ENCODE peak calls at places on chromosomes 7 and 10, in six cellular contexts. T, S, B, C, H and M are unnamed samples. For H3K27me3 and H3K36me3, the result is how much of the 10 kb centered on the place peaks cover.

GRCh38 chr10:91552706-91553105 is 80.2 kb downstream of the PPP1R3C start:
- DNase-seq in T (no peak), S (no peak), B (peak), C (peak), H (no peak), M (no peak)

GRCh38 chr7:87370660-87371180 is 25.3 kb downstream of the CROT start:
- DNase-seq in T (no peak), S (no peak), B (no peak), C (no peak), H (no peak), M (no peak)

GRCh38 chr7:125670926-125671572 is 741.4 kb upstream of the POT1 start:
- DNase-seq in T (no peak), S (no peak), B (no peak), C (no peak), H (no peak), M (no peak)

GRCh38 chr10:5555031-5555510 is 30.3 kb downstream of the CALML3 start:
- DNase-seq in T (peak), S (peak), B (no peak), C (no peak), H (no peak), M (peak)

GRCh38 chr7:97130417-97131139 is 13.1 kb downstream of the SDHAF3 start:
- DNase-seq in T (no peak), S (no peak), B (no peak), C (no peak), H (no peak), M (no peak)

GRCh38 chr7:2508327-2509231 is 11.0 kb upstream of the LFNG start:
- DNase-seq in T (peak), S (no peak), B (no peak), C (no peak), H (peak), M (no peak)

GRCh38 chr7:140640060-140640611 is 477 bp downstream of the DENND2A start:
- DNase-seq in T (peak), S (peak), B (peak), C (no peak), H (peak), M (no peak)

GRCh38 chr7:19117081-19117869 is at the start of gene TWIST1:
- DNase-seq in T (peak), S (no peak), B (no peak), C (peak), H (no peak), M (peak)

GRCh38 chr7:153567426-153567825 is 484.8 kb upstream of the DPP6 start:
- DNase-seq in T (peak), S (no peak), B (no peak), C (no peak), H (no peak), M (no peak)

GRCh38 chr7:153193144-153193595 is 433.6 kb downstream of the ACTR3B start:
- DNase-seq in T (peak), S (no peak), B (no peak), C (peak), H (no peak), M (peak)

GRCh38 chr10:29387269-29387668 is 98.4 kb downstream of the LYZL1 start:
- DNase-seq in T (no peak), S (no peak), B (no peak), C (no peak), H (no peak), M (no peak)

GRCh38 chr10:69958232-69958902 is 94.3 kb upstream of the MACROH2A2 start:
- DNase-seq in T (no peak), S (no peak), B (peak), C (peak), H (peak), M (peak)

GRCh38 chr7:66669088-66669487 is 40.4 kb downstream of the KCTD7 start:
- DNase-seq in T (no peak), S (no peak), B (no peak), C (no peak), H (no peak), M (peak)

GRCh38 chr7:24914465-24914859 is 65.5 kb downstream of the OSBPL3 start:
- DNase-seq in T (no peak), S (no peak), B (no peak), C (no peak), H (no peak), M (no peak)

GRCh38 chr10:131544495-131544894 is 233.0 kb upstream of the TCERG1L start:
- DNase-seq in T (no peak), S (no peak), B (no peak), C (no peak), H (no peak), M (no peak)

GRCh38 chr10:61078542-61078941 is 134.6 kb upstream of the RHOBTB1 start:
- DNase-seq in T (no peak), S (no peak), B (no peak), C (peak), H (no peak), M (no peak)

GRCh38 chr10:12825255-12825654 is 176.3 kb downstream of the CCDC3 start:
- DNase-seq in T (no peak), S (no peak), B (no peak), C (no peak), H (no peak), M (no peak)

GRCh38 chr10:87603769-87604168 is 55.9 kb upstream of the PAPSS2 start:
- DNase-seq in T (no peak), S (no peak), B (no peak), C (no peak), H (no peak), M (no peak)

GRCh38 chr7:106016331-106016730 is 53.3 kb downstream of the CDHR3 start:
- DNase-seq in T (no peak), S (no peak), B (no peak), C (no peak), H (no peak), M (no peak)

GRCh38 chr10:70540089-70540788 is 61.7 kb downstream of the PALD1 start:
- DNase-seq in T (no peak), S (no peak), B (no peak), C (peak), H (peak), M (no peak)

GRCh38 chr7:117808910-117809705 is 64.1 kb downstream of the CTTNBP2 start:
- DNase-seq in T (no peak), S (no peak), B (no peak), C (no peak), H (no peak), M (no peak)

GRCh38 chr7:78018541-78019456 is 220.2 kb downstream of the PHTF2 start:
- DNase-seq in T (peak), S (peak), B (no peak), C (peak), H (no peak), M (no peak)

GRCh38 chr7:102220229-102220850 is 66.3 kb upstream of the SH2B2 start:
- DNase-seq in T (no peak), S (no peak), B (no peak), C (no peak), H (no peak), M (no peak)

GRCh38 chr7:117807688-117808087 is 65.6 kb downstream of the CTTNBP2 start:
- DNase-seq in T (no peak), S (no peak), B (no peak), C (no peak), H (no peak), M (no peak)

GRCh38 chr7:55903985-55904759 is 16.9 kb downstream of the ZNF713 start:
- DNase-seq in T (no peak), S (no peak), B (no peak), C (no peak), H (no peak), M (no peak)

GRCh38 chr10:34049887-34050286 is 715.4 kb upstream of the NRP1 start:
- DNase-seq in T (no peak), S (no peak), B (no peak), C (no peak), H (no peak), M (no peak)

GRCh38 chr10:72828294-72828693 is 65.2 kb upstream of the OIT3 start:
- DNase-seq in T (no peak), S (no peak), B (no peak), C (no peak), H (no peak), M (no peak)

GRCh38 chr10:72822342-72822986 is 71.1 kb upstream of the OIT3 start:
- DNase-seq in T (no peak), S (no peak), B (no peak), C (no peak), H (no peak), M (no peak)

GRCh38 chr10:72830625-72831024 is 62.9 kb upstream of the OIT3 start:
- DNase-seq in T (no peak), S (no peak), B (no peak), C (no peak), H (no peak), M (no peak)

GRCh38 chr10:72825163-72825562 is 68.4 kb upstream of the OIT3 start:
- DNase-seq in T (no peak), S (no peak), B (no peak), C (no peak), H (no peak), M (no peak)

DNA sequence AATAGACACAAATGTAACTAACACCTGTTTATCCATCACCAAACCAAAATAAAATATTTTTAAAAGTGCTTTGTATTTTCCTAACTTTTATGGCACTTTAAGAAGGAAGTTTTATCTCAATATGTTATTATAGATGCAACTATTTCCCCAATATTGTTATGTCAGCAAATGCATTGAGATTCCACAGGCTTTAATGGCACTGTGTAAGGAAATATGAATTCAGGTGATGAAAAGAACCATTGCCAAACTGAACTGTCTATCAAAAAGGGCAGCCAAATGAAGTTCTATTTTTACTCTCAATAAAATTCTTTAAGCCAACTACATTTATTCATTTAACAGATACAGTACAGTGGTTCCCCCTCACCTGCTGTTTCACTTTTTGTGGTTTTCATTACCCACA is 67.2 kb upstream of the OIT3 start:
- DNase-seq in T (no peak), S (no peak), B (no peak), C (no peak), H (no peak), M (no peak)
- H3K27me3 ChIP-seq in T (under half), S (under half), B (under half), C (under half), H (under half), M (under half)

GRCh38 chr7:99014113-99014985 is 129.6 kb downstream of the SMURF1 start:
- DNase-seq in T (peak), S (no peak), B (peak), C (no peak), H (no peak), M (no peak)

GRCh38 chr7:99013266-99014112 is 130.4 kb downstream of the SMURF1 start:
- DNase-seq in T (peak), S (no peak), B (peak), C (no peak), H (no peak), M (no peak)

GRCh38 chr7:99019523-99020412 is 124.1 kb downstream of the SMURF1 start:
- DNase-seq in T (peak), S (no peak), B (peak), C (peak), H (no peak), M (no peak)

GRCh38 chr7:99012722-99013121 is 131.2 kb downstream of the SMURF1 start:
- DNase-seq in T (peak), S (no peak), B (peak), C (no peak), H (no peak), M (no peak)

DNA sequence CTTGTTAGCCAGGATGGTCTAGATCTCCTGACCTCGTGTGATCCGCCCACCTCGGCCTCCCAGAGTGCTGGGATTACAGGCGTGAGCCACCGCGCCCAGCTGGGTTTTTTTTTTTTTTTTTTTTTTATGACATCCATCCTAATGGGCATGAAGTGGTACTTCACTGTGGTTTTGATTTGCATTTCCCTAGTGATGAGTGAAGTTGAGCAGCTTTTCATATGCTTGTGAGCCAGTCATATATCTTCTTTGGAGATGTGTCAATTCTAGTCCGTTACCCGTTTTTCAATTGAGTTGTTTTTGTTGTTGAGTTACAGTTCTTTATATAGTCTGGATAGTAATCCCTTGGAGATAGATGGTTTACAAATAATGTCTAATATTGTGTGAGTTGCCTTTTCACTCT is 127.7 kb downstream of the SMURF1 start:
- DNase-seq in T (no peak), S (no peak), B (no peak), C (no peak), H (no peak), M (no peak)
- H3K36me3 ChIP-seq in T (under half), S (under half), B (half or more), C (under half), H (under half), M (under half)

GRCh38 chr7:20328027-20328426 is 2.7 kb upstream of the ITGB8 start:
- DNase-seq in T (no peak), S (no peak), B (no peak), C (no peak), H (no peak), M (no peak)

GRCh38 chr7:20327047-20327446 is 3.7 kb upstream of the ITGB8 start:
- DNase-seq in T (no peak), S (no peak), B (no peak), C (no peak), H (no peak), M (no peak)

GRCh38 chr7:20330176-20330796 is 414 bp upstream of the ITGB8 start:
- DNase-seq in T (peak), S (peak), B (peak), C (peak), H (no peak), M (peak)

GRCh38 chr7:20329389-20330175 is 1.1 kb upstream of the ITGB8 start:
- DNase-seq in T (peak), S (peak), B (peak), C (peak), H (no peak), M (peak)

DNA sequence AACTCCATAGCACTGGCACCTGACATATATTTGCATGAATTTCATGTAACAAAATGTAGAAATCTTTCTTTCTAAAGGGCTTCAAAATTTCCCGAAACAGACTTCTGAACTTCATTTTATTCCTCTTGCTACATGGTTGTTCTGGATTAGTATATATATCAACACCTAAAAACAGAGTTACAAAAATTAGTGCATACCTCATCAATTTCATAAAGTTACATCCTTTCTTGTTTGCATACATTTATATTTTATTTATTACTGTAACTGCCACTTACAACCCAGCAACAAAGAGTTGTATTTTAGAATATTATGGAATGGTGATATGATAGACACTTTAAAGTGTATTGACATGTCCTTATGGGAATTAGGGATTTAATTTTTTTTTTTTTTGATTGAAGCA is 2.0 kb upstream of the ITGB8 start:
- DNase-seq in T (no peak), S (no peak), B (no peak), C (no peak), H (no peak), M (no peak)
- H3K4me3 ChIP-seq in T (no peak), S (no peak), B (no peak), C (no peak), H (no peak), M (peak)

DNA sequence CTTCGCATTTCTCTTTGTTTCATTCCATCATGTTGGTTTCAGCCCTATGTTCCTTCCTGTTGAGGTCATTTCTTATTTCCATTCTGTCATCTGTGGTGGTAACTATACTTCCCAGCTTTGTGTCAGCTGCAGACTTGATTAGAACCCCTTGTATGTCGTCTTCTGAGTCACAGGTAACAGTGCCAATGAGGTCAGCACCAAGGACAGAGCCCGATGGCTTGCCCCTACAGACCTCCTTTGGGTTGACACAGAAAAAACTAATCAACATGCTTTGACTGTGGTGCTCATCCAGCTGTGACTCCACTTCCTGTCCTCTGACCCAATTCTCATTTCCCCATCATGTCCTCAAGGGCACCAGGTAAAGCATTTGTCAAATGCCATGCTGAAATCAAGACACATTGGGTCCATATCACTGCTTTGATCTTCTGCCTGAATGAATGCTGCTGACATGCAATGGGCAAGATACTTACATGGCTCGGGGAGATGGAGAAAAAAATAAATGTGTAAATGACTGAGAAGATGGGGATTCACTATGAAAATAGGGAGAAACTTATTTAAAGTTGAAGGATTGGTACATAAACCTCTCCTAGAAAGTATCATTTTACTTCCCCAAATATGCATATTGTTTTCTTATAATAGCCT is 25.6 kb upstream of the CRTAC1 start:
- DNase-seq in T (no peak), S (no peak), B (no peak), C (no peak), H (no peak), M (peak)
- H3K27me3 ChIP-seq in T (under half), S (under half), B (half or more), C (under half), H (under half), M (under half)

GRCh38 chr7:100884741-100885439 is 4.6 kb downstream of the UFSP1 start:
- DNase-seq in T (no peak), S (no peak), B (no peak), C (no peak), H (no peak), M (no peak)
- H3K36me3 ChIP-seq in T (half or more), S (under half), B (half or more), C (under half), H (half or more), M (under half)

GRCh38 chr10:58157076-58157766 is 110.5 kb downstream of the IPMK start:
- DNase-seq in T (no peak), S (no peak), B (peak), C (no peak), H (no peak), M (no peak)

GRCh38 chr10:58150290-58150689 is 117.4 kb downstream of the IPMK start:
- DNase-seq in T (no peak), S (no peak), B (no peak), C (no peak), H (no peak), M (no peak)

GRCh38 chr10:58152698-58153263 is 114.9 kb downstream of the IPMK start:
- DNase-seq in T (no peak), S (peak), B (peak), C (peak), H (peak), M (peak)

GRCh38 chr10:58158806-58159205 is 108.9 kb downstream of the IPMK start:
- DNase-seq in T (no peak), S (no peak), B (no peak), C (no peak), H (no peak), M (no peak)

DNA sequence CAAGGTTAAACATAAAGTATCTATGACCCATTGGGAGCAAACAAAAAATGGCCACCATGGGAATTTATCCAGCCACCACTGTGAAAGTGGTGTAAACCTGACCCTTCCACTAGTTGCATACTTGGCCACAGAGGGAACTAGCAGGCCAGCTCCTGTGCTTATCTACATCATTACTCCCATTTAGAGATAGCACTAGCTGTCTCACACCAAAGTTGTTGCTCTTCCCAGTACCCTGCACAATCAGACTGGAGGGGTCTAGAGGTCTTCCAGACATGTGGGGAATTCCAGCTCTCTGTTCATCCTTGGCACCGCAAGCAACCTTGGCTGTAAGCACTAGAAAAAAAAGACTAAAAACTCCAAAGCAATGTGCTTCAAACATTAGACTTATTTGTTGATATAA is 113.9 kb downstream of the IPMK start:
- DNase-seq in T (no peak), S (no peak), B (no peak), C (no peak), H (no peak), M (no peak)
- H3K4me3 ChIP-seq in T (no peak), S (no peak), B (no peak), C (no peak), H (no peak), M (no peak)

DNA sequence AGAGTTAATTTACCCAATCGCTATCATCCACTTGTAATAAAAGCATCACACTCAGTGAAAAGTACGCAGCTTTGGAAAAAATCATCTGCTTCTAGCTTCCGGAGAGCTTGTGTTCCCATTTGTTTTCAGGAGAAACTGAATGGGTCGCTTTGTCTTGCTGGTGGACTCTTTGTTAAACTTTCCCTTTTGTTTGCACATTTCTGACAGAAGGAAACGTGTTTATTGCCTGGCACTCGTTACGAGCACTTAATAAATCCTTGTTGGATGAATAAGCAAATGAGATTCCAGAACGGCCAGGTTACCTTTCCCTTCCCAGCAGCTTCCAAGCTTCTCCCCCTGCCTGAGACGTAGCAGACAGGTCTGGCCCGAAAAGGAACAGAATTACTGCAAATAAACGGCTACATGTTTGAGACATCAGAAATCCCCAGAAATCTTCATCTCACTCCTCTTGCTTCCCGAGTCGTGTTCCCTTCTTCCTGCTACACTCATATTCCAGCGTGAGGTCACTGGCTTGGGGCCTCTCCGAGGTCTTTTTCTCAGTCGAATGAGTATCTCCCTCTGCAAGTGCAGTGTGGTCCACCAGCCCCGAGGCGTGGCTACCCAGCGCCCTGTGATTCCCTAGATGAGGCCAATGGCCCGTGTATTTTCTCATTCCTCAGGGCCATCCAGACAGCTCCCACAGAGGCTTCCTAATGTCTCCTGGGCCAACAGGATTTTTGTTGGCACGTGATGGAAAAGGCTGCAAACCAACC is 167.2 kb downstream of the FRMD4A start:
- DNase-seq in T (no peak), S (no peak), B (no peak), C (no peak), H (no peak), M (no peak)
- H3K27me3 ChIP-seq in T (under half), S (under half), B (under half), C (under half), H (under half), M (under half)